ENCODE peak calls at places on chromosomes 4 and X, in ten cellular contexts. E is heart left ventricle, P is activated T-cell treated with anti-CD3 and anti-CD28 coated beads for 1 hour, I is NCI-H82, N is cerebellum, H is Calu3, D is WTC11, A is HTR-8/SVneo, S is suprapubic skin, C is pancreas. Y is an unnamed sample.

GRCh38 chr4:125368684-125369083 is 53.9 kb downstream of the FAT4 start:
- DNase-seq in I (no peak), P (no peak), N (no peak), A (peak), H (no peak), C (no peak), E (no peak), S (no peak), D (no peak), Y (no peak)

GRCh38 chrX:2769615-2770014 is 17.8 kb downstream of the XG start:
- DNase-seq in D (no peak), H (no peak), E (no peak), C (no peak), P (no peak), N (no peak), A (no peak), I (no peak), S (no peak), Y (no peak)

GRCh38 chr4:23038626-23039245 is 346.0 kb downstream of the GBA3 start:
- DNase-seq in N (no peak), A (no peak), C (no peak), P (no peak), E (no peak), I (no peak), H (no peak), D (no peak), S (no peak), Y (no peak)

GRCh38 chr4:55214172-55214571 is 88.8 kb upstream of the KDR start:
- DNase-seq in P (no peak), E (no peak), D (no peak), A (no peak), I (peak), C (no peak), S (no peak), N (no peak), H (no peak), Y (no peak)

GRCh38 chr4:3341760-3342159 is 48.9 kb downstream of the RGS12 start:
- DNase-seq in H (no peak), A (no peak), E (peak), S (no peak), N (no peak), C (no peak), D (no peak), P (no peak), I (no peak), Y (no peak)

GRCh38 chr4:30413915-30414314 is 306.3 kb upstream of the PCDH7 start:
- DNase-seq in I (no peak), P (no peak), H (no peak), A (no peak), N (no peak), D (no peak), C (no peak), E (no peak), S (no peak), Y (no peak)

GRCh38 chr4:173845580-173845979 is 315.6 kb upstream of the HAND2 start:
- DNase-seq in I (no peak), S (no peak), C (no peak), D (no peak), N (no peak), H (no peak), A (no peak), P (no peak), E (no peak), Y (no peak)

GRCh38 chr4:110411599-110412011 is 64.3 kb upstream of the ENPEP start:
- DNase-seq in S (no peak), A (no peak), E (no peak), C (no peak), I (peak), D (peak), N (no peak), P (no peak), H (no peak), Y (no peak)

GRCh38 chrX:129759576-129760061 is 20.1 kb upstream of the SASH3 start:
- DNase-seq in C (no peak), I (no peak), A (no peak), P (no peak), E (no peak), S (no peak), N (no peak), H (peak), D (no peak), Y (peak)

GRCh38 chr4:128163177-128164117 is 102.3 kb downstream of the LARP1B start:
- DNase-seq in I (no peak), E (no peak), A (peak), H (no peak), D (no peak), S (no peak), N (no peak), C (no peak), P (no peak), Y (no peak)

GRCh38 chr4:183099537-183100297 is 660 bp downstream of the WWC2 start:
- DNase-seq in E (peak), H (peak), N (peak), I (peak), D (peak), S (peak), A (no peak), P (no peak), C (peak), Y (no peak)

GRCh38 chr4:182537031-182537617 is 293.9 kb downstream of the TENM3 start:
- DNase-seq in D (no peak), E (no peak), C (no peak), S (no peak), P (no peak), A (no peak), N (no peak), I (no peak), H (no peak), Y (no peak)

GRCh38 chrX:28854637-28855036 is 267.4 kb downstream of the IL1RAPL1 start:
- DNase-seq in E (no peak), H (no peak), D (no peak), C (no peak), I (no peak), S (no peak), N (no peak), P (no peak), A (no peak), Y (no peak)

GRCh38 chr4:83067058-83067639 is 32.2 kb downstream of the COPS4 start:
- DNase-seq in H (peak), I (no peak), N (no peak), P (no peak), D (no peak), A (no peak), S (no peak), E (no peak), C (no peak), Y (no peak)

GRCh38 chrX:23901065-23901464 is 6.7 kb downstream of the APOO start:
- DNase-seq in N (no peak), C (no peak), H (peak), S (no peak), I (no peak), A (peak), D (no peak), P (no peak), E (no peak), Y (no peak)

GRCh38 chr4:40192286-40193017 is 4.4 kb upstream of the RHOH start:
- DNase-seq in C (no peak), N (no peak), E (no peak), I (no peak), A (no peak), S (no peak), H (no peak), P (no peak), D (no peak), Y (no peak)

GRCh38 chr4:87560802-87561201 is 31.6 kb upstream of the SPARCL1 start:
- DNase-seq in S (no peak), E (no peak), A (no peak), H (no peak), C (no peak), P (no peak), I (no peak), N (no peak), D (no peak), Y (no peak)

GRCh38 chr4:180203349-180203748 is 2039.9 kb upstream of the TENM3 start:
- DNase-seq in D (no peak), N (no peak), A (no peak), P (no peak), S (no peak), C (no peak), H (no peak), E (no peak), I (no peak), Y (no peak)

GRCh38 chrX:110846071-110846470 is 50.5 kb upstream of the CHRDL1 start:
- DNase-seq in I (no peak), P (no peak), E (no peak), A (no peak), S (no peak), N (no peak), D (no peak), H (no peak), C (no peak), Y (no peak)

GRCh38 chrX:119238557-119238956 is 2.5 kb downstream of the PGRMC1 start:
- DNase-seq in C (no peak), H (no peak), I (no peak), S (no peak), D (no peak), N (no peak), A (no peak), E (no peak), P (no peak), Y (no peak)

GRCh38 chr4:181549789-181550188 is 693.4 kb upstream of the TENM3 start:
- DNase-seq in C (no peak), N (no peak), I (no peak), E (no peak), H (no peak), S (no peak), P (no peak), D (no peak), A (no peak), Y (no peak)

GRCh38 chr4:179128299-179128698 is 1686.1 kb upstream of the AGA start:
- DNase-seq in D (no peak), C (no peak), S (no peak), I (no peak), E (no peak), A (no peak), H (no peak), P (no peak), N (no peak), Y (no peak)

GRCh38 chr4:65592089-65592488 is 78.2 kb downstream of the EPHA5 start:
- DNase-seq in S (no peak), E (no peak), I (no peak), N (no peak), D (peak), C (no peak), H (no peak), A (no peak), P (no peak), Y (no peak)

GRCh38 chr4:141153751-141154510 is 20.7 kb upstream of the RNF150 start:
- DNase-seq in I (no peak), S (no peak), H (no peak), D (no peak), C (no peak), A (no peak), E (no peak), N (no peak), P (no peak), Y (no peak)

GRCh38 chrX:11351375-11352295 is 58.4 kb downstream of the AMELX start:
- DNase-seq in H (no peak), P (no peak), E (peak), I (no peak), C (peak), A (no peak), N (peak), S (peak), D (no peak), Y (no peak)

GRCh38 chrX:155592331-155592730 is 20.4 kb downstream of the TMLHE start:
- DNase-seq in I (no peak), H (no peak), N (no peak), D (no peak), A (no peak), P (no peak), E (no peak), S (no peak), C (no peak), Y (no peak)

GRCh38 chr4:152369903-152370296 is 166.0 kb downstream of the FBXW7 start:
- DNase-seq in D (no peak), A (no peak), C (no peak), N (peak), E (no peak), I (no peak), P (no peak), H (no peak), S (no peak), Y (no peak)

GRCh38 chr4:147826288-147826646 is 94.4 kb downstream of the ARHGAP10 start:
- DNase-seq in H (no peak), C (peak), A (no peak), I (no peak), N (no peak), D (no peak), E (no peak), P (no peak), S (no peak), Y (no peak)

GRCh38 chr4:111126340-111126739 is 503.5 kb upstream of the PITX2 start:
- DNase-seq in H (no peak), A (no peak), E (no peak), I (peak), S (no peak), D (no peak), C (no peak), N (no peak), P (no peak), Y (no peak)

GRCh38 chrX:130170752-130171445 is 863 bp upstream of the RAB33A start:
- DNase-seq in D (peak), H (peak), C (no peak), I (peak), A (no peak), N (peak), S (no peak), E (peak), P (peak), Y (peak)

GRCh38 chrX:79081895-79082512 is 62.5 kb upstream of the GPR174 start:
- DNase-seq in P (no peak), E (no peak), H (peak), I (peak), C (no peak), S (no peak), D (no peak), A (peak), N (peak), Y (peak)

GRCh38 chrX:102976290-102976689 is 39.2 kb downstream of the RAB40AL start:
- DNase-seq in C (no peak), S (no peak), A (no peak), H (no peak), N (no peak), D (no peak), P (no peak), E (no peak), I (no peak), Y (no peak)

GRCh38 chrX:3076416-3076991 is 35.2 kb downstream of the ARSF start:
- DNase-seq in C (no peak), P (no peak), A (no peak), D (peak), E (no peak), N (no peak), H (peak), S (no peak), I (no peak), Y (no peak)

GRCh38 chrX:132728296-132728695 is 230.1 kb downstream of the HS6ST2 start:
- DNase-seq in D (no peak), H (no peak), S (no peak), N (no peak), P (no peak), A (no peak), I (no peak), C (no peak), E (no peak), Y (no peak)

GRCh38 chrX:74923942-74924448 is 1.3 kb downstream of the NEXMIF start:
- DNase-seq in P (no peak), D (peak), N (peak), H (no peak), I (peak), A (no peak), C (peak), E (no peak), S (no peak), Y (peak)

GRCh38 chrX:108250654-108251579 is 159.3 kb downstream of the ATG4A start:
- DNase-seq in P (no peak), A (no peak), H (no peak), D (no peak), I (no peak), C (no peak), S (no peak), N (peak), E (peak), Y (no peak)